ENCODE peak calls at places on chromosomes 16 and 17, in five cellular contexts. I, S, V, Z and J are unnamed samples.

GRCh38 chr16:72837846-72838661 is 209.9 kb downstream of the ZFHX3 start:
- DNase-seq in I (no peak), S (no peak), V (no peak), Z (no peak), J (peak)

GRCh38 chr16:55147401-55147800 is 176.6 kb upstream of the IRX6 start:
- DNase-seq in I (no peak), S (no peak), V (no peak), Z (no peak), J (no peak)

GRCh38 chr17:11996722-11997146 is 541 bp downstream of the ZNF18 start:
- DNase-seq in I (peak), S (peak), V (peak), Z (peak), J (peak)

GRCh38 chr17:17497065-17497844 is 1.1 kb upstream of the RASD1 start:
- DNase-seq in I (no peak), S (no peak), V (no peak), Z (no peak), J (no peak)

GRCh38 chr17:67359960-67360817 is 6.2 kb downstream of the PSMD12 start:
- DNase-seq in I (peak), S (peak), V (no peak), Z (no peak), J (peak)

GRCh38 chr16:3214904-3215600 is 19.9 kb downstream of the ZNF200 start:
- DNase-seq in I (no peak), S (no peak), V (no peak), Z (no peak), J (no peak)

GRCh38 chr16:48235556-48236136 is 8.5 kb upstream of the LONP2 start:
- DNase-seq in I (no peak), S (no peak), V (no peak), Z (peak), J (peak)

GRCh38 chr16:21226749-21227148 is 6.8 kb upstream of the ANKS4B start:
- DNase-seq in I (no peak), S (no peak), V (no peak), Z (no peak), J (no peak)

GRCh38 chr17:48160177-48160967 is 52.8 kb downstream of the SNX11 start:
- DNase-seq in I (no peak), S (no peak), V (no peak), Z (no peak), J (no peak)

GRCh38 chr16:87538594-87538993 is 45.8 kb upstream of the ZCCHC14 start:
- DNase-seq in I (no peak), S (no peak), V (no peak), Z (no peak), J (peak)
- H3K4me3 ChIP-seq in I (no peak), S (no peak), V (no peak), Z (peak), J (no peak)

GRCh38 chr16:74742051-74742481 is 32.6 kb downstream of the FA2H start:
- DNase-seq in I (no peak), S (no peak), V (no peak), Z (no peak), J (peak)
- TF ChIP-seq CEBPB in I (no peak), S (no peak), V (no peak), Z (no peak), J (no peak)

GRCh38 chr17:60369727-60370126 is 22.2 kb downstream of the USP32 start:
- DNase-seq in I (no peak), S (no peak), V (no peak), Z (no peak), J (no peak)

GRCh38 chr17:60372790-60373483 is 19.0 kb downstream of the USP32 start:
- DNase-seq in I (peak), S (no peak), V (no peak), Z (no peak), J (peak)

GRCh38 chr17:60371818-60372510 is 20.0 kb downstream of the USP32 start:
- DNase-seq in I (no peak), S (no peak), V (no peak), Z (no peak), J (no peak)

DNA sequence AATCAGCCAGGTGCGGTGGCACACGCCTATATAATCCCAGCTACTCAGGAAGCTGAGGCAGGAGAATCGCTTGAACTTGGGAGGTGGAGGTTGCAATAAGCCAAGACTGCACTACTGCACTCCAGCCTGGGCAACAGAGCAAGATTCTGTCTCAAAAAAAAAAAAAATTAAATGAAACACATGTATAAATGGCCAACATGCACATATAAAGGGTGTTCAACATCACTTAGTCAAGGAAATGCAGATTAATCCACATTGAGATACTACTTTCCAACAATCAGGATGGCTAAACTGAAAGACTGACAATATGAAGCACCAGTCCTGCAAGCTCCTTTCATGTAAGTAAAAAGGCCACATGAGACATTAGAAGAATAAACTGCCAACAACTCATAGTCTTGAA is 20.5 kb downstream of the USP32 start:
- DNase-seq in I (no peak), S (no peak), V (no peak), Z (no peak), J (no peak)
- H3K4me3 ChIP-seq in I (no peak), S (no peak), V (no peak), Z (no peak), J (no peak)

GRCh38 chr17:29241015-29241963 is 5.4 kb upstream of the CRYBA1 start:
- DNase-seq in I (peak), S (peak), V (no peak), Z (peak), J (peak)

GRCh38 chr17:29238133-29238850 is 8.4 kb upstream of the CRYBA1 start:
- DNase-seq in I (no peak), S (no peak), V (no peak), Z (no peak), J (peak)

GRCh38 chr17:29235904-29236303 is 10.8 kb upstream of the CRYBA1 start:
- DNase-seq in I (no peak), S (no peak), V (no peak), Z (no peak), J (no peak)

GRCh38 chr17:29240477-29240876 is 6.2 kb upstream of the CRYBA1 start:
- DNase-seq in I (no peak), S (no peak), V (no peak), Z (no peak), J (peak)

DNA sequence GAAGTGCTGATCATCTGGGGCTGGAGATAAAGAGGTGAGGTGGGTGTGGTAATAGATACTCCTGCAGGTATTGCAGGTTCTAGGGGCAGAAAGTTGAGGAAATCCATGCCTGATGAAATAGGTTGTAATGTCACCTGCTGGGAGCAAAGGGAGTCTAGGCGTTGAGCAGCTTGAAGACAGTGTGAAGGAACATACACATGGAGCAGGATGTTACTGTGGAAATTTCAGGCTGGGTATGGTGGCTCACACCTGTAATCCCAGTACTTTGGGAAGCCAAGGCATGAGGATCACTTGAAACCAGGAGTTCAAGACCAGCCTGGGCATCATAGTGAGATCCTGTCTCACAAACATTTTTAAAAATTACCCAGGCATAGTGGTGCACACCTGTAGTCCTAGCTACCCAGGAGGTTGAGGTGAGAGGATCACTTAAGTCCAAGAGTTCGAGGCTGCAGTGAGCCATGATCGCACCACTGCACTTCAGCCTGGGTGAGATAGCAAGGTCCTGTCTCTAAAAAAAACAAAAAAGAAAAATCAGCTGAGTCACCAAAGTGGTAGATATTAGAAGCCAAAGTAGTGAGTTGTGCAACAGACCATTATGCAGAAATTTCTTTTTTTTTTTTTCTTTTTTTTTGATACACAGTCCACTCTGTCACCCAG is 9.1 kb upstream of the CRYBA1 start:
- DNase-seq in I (no peak), S (peak), V (no peak), Z (no peak), J (peak)
- TF ChIP-seq CEBPB in I (peak), S (peak), V (no peak), Z (peak), J (peak)

GRCh38 chr17:978110-979093 is 1.2 kb downstream of the NXN start:
- DNase-seq in I (no peak), S (no peak), V (no peak), Z (no peak), J (peak)

GRCh38 chr17:979211-979538 is 401 bp downstream of the NXN start:
- DNase-seq in I (peak), S (no peak), V (no peak), Z (no peak), J (no peak)

GRCh38 chr17:979539-980405 is at the start of gene NXN:
- DNase-seq in I (peak), S (no peak), V (no peak), Z (peak), J (peak)

GRCh38 chr17:981292-981658 is 1.7 kb upstream of the NXN start:
- DNase-seq in I (no peak), S (no peak), V (no peak), Z (no peak), J (no peak)

GRCh38 chr17:980406-981291 is 1.1 kb upstream of the NXN start:
- DNase-seq in I (peak), S (peak), V (peak), Z (peak), J (peak)
- H3K4me3 ChIP-seq in I (peak), S (peak), V (peak), Z (peak), J (peak)

DNA sequence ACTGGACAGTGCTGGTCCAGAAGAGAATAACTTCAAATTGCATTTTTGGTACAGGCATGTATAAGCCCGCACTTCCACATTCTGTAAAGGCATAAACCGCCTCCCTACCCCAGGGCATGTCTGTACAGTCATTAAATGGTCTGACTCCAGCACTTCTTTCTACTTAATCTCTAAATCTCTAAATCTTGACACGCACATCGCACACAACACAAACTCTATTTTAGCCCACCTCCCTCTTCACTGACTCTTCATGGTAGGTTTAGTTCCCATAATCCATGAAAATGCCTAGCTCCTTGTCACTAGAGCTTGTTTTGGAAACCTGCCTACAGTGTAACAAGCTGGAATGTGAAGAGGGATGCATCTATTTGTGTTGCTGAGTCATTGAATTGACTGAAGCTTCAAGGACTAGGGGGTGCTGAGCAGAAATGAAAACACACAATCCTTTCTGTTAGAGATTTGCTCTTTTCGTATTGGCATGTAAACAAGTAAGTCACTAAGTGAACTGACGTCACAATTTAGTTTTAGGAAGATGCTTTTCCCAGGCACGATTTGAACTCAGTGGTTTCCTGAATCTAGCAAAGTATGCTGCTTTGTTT is 1.6 kb upstream of the DUSP14 start:
- DNase-seq in I (peak), S (peak), V (no peak), Z (peak), J (peak)
- TF ChIP-seq CEBPB in I (no peak), S (no peak), V (no peak), Z (no peak), J (no peak)

DNA sequence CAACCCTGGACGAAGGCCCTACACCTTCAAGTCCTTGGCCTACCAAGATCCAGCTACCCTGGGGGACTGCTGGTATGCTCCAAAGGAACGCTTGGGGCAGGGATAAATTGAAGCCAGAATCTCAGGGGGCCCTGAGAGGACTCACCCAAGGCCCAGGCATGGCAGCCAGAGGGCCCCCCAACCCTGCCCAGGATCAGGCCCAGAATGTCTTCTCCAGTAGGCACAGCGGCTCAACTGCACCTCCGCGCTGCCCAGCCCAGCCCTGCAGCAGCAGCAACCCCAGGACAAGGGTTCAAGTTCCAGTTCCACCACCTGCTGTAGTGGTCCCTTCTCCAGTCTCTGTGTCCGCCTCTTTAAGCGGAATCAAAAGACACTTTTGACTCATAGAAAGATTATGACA is 2.2 kb downstream of the TFAP4 start:
- DNase-seq in I (no peak), S (no peak), V (no peak), Z (no peak), J (no peak)
- H3K4me3 ChIP-seq in I (peak), S (peak), V (peak), Z (peak), J (no peak)

GRCh38 chr17:35169964-35170363 is 22.3 kb downstream of the UNC45B start:
- DNase-seq in I (no peak), S (no peak), V (no peak), Z (no peak), J (no peak)

GRCh38 chr17:35171834-35172233 is 22.4 kb downstream of the SLC35G3 start:
- DNase-seq in I (no peak), S (no peak), V (no peak), Z (no peak), J (peak)

GRCh38 chr17:35174835-35175334 is 19.3 kb downstream of the SLC35G3 start:
- DNase-seq in I (no peak), S (no peak), V (no peak), Z (no peak), J (no peak)

GRCh38 chr17:35167666-35168065 is 20.0 kb downstream of the UNC45B start:
- DNase-seq in I (no peak), S (no peak), V (no peak), Z (no peak), J (peak)

DNA sequence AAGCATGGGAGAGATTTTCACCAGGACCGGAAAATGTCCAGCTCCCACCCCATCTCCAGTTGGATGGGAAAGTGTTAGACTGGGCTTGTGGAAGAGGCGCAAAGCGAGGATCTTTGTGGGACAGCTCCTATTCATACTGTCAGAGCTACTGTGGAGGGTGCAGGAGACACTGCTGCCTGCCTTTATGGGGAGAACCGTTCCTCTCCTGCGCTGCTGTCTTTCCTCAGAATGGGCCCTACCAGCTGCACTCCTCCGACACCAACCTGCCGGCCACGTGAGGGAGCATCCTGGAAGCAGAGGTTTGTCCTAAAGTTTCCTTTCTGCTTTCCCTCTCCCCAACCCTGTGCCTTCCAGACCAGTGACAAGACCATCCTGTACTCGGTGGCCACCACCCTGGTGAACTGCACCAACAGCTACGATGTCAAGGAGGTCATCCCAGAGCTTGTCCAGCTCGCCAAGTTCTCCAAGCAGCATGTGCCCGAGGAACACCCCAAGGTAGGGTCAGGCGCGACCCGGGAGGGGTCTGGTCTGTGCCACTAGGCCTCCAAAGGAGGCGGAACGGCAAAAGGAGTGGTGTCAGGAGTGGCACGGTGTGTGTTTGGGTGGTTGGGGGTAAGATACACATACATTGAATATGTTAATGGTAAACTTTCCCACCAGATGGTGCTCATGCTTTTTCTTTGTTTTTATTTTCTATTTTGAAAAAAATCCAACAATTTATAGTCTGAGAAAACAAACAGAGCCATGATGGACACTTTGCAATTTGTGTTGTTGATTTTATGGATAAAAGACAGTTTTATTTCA is 23.0 kb downstream of the SLC35G3 start:
- DNase-seq in I (peak), S (no peak), V (no peak), Z (no peak), J (peak)
- TF ChIP-seq CEBPB in I (no peak), S (no peak), V (no peak), Z (no peak), J (no peak)